ENCODE peak calls at places on chromosomes 5 and 9, in seven cellular contexts. One of them, this sample, is unnamed.

GRCh38 chr5:168790037-168790635 is 211.0 kb upstream of the PANK3 start:
- DNase-seq in AG04449: no peak
- DNase-seq in upper lobe of right lung: no peak
- DNase-seq in mesothelial cell of epicardium: no peak
- DNase-seq in epithelial cell of esophagus: no peak
- DNase-seq in BJ: no peak
- DNase-seq in dorsolateral prefrontal cortex: no peak
- DNase-seq in this sample: no peak

GRCh38 chr9:133684461-133685361 is 48.5 kb downstream of the DBH start:
- DNase-seq in BJ: no peak
- DNase-seq in epithelial cell of esophagus: no peak
- DNase-seq in dorsolateral prefrontal cortex: no peak
- DNase-seq in upper lobe of right lung: no peak
- DNase-seq in AG04449: no peak
- DNase-seq in mesothelial cell of epicardium: no peak
- DNase-seq in this sample: no peak

GRCh38 chr9:88641471-88642240 is 106.7 kb downstream of the NXNL2 start:
- DNase-seq in BJ: no peak
- DNase-seq in mesothelial cell of epicardium: no peak
- DNase-seq in epithelial cell of esophagus: no peak
- DNase-seq in dorsolateral prefrontal cortex: no peak
- DNase-seq in AG04449: no peak
- DNase-seq in upper lobe of right lung: no peak
- DNase-seq in this sample: no peak

GRCh38 chr5:73796164-73797141 is 170.5 kb downstream of the ARHGEF28 start:
- DNase-seq in epithelial cell of esophagus: peak; percentile 95
- DNase-seq in BJ: peak; percentile 89
- DNase-seq in AG04449: peak; percentile 94
- DNase-seq in dorsolateral prefrontal cortex: no peak
- DNase-seq in mesothelial cell of epicardium: peak; percentile 29
- DNase-seq in upper lobe of right lung: peak; percentile 64
- DNase-seq in this sample: peak; percentile 18

GRCh38 chr5:38672059-38672791 is 115.8 kb upstream of the LIFR start:
- DNase-seq in AG04449: peak; percentile 77
- DNase-seq in mesothelial cell of epicardium: no peak
- DNase-seq in BJ: no peak
- DNase-seq in upper lobe of right lung: no peak
- DNase-seq in epithelial cell of esophagus: peak; percentile 47
- DNase-seq in dorsolateral prefrontal cortex: no peak
- DNase-seq in this sample: no peak

GRCh38 chr9:130128782-130129424 is 43.3 kb upstream of the NCS1 start:
- DNase-seq in epithelial cell of esophagus: peak; percentile 64
- DNase-seq in mesothelial cell of epicardium: no peak
- DNase-seq in BJ: peak; percentile 77
- DNase-seq in AG04449: peak; percentile 85
- DNase-seq in dorsolateral prefrontal cortex: no peak
- DNase-seq in upper lobe of right lung: peak; percentile 72
- DNase-seq in this sample: peak; percentile 77

GRCh38 chr5:103075442-103075841 is 44.5 kb downstream of the GIN1 start:
- DNase-seq in dorsolateral prefrontal cortex: no peak
- DNase-seq in upper lobe of right lung: no peak
- DNase-seq in epithelial cell of esophagus: no peak
- DNase-seq in AG04449: no peak
- DNase-seq in BJ: no peak
- DNase-seq in mesothelial cell of epicardium: no peak
- DNase-seq in this sample: no peak

GRCh38 chr9:137269231-137269772 is 8.2 kb upstream of the TOR4A start:
- DNase-seq in dorsolateral prefrontal cortex: no peak
- DNase-seq in mesothelial cell of epicardium: no peak
- DNase-seq in epithelial cell of esophagus: peak; percentile 36
- DNase-seq in BJ: peak; percentile 51
- DNase-seq in upper lobe of right lung: peak; percentile 89
- DNase-seq in AG04449: no peak
- DNase-seq in this sample: peak; percentile 66

GRCh38 chr9:91844656-91845291 is 105.3 kb downstream of the ROR2 start:
- DNase-seq in upper lobe of right lung: no peak
- DNase-seq in BJ: no peak
- DNase-seq in AG04449: no peak
- DNase-seq in dorsolateral prefrontal cortex: no peak
- DNase-seq in mesothelial cell of epicardium: no peak
- DNase-seq in epithelial cell of esophagus: no peak
- DNase-seq in this sample: no peak

GRCh38 chr9:70355801-70356200 is 58.7 kb downstream of the KLF9 start:
- DNase-seq in mesothelial cell of epicardium: no peak
- DNase-seq in AG04449: no peak
- DNase-seq in dorsolateral prefrontal cortex: no peak
- DNase-seq in epithelial cell of esophagus: no peak
- DNase-seq in BJ: no peak
- DNase-seq in upper lobe of right lung: no peak
- DNase-seq in this sample: no peak

GRCh38 chr5:167952278-167952990 is 339.0 kb upstream of the WWC1 start:
- DNase-seq in epithelial cell of esophagus: no peak
- DNase-seq in dorsolateral prefrontal cortex: no peak
- DNase-seq in mesothelial cell of epicardium: no peak
- DNase-seq in upper lobe of right lung: no peak
- DNase-seq in BJ: no peak
- DNase-seq in AG04449: no peak
- DNase-seq in this sample: no peak

GRCh38 chr5:82217917-82218316 is 60.2 kb downstream of the RPS23 start:
- DNase-seq in AG04449: no peak
- DNase-seq in mesothelial cell of epicardium: no peak
- DNase-seq in upper lobe of right lung: no peak
- DNase-seq in epithelial cell of esophagus: no peak
- DNase-seq in BJ: no peak
- DNase-seq in dorsolateral prefrontal cortex: no peak
- DNase-seq in this sample: no peak

GRCh38 chr5:98624145-98624880 is 149.2 kb upstream of the RGMB start:
- DNase-seq in AG04449: no peak
- DNase-seq in upper lobe of right lung: no peak
- DNase-seq in BJ: no peak
- DNase-seq in dorsolateral prefrontal cortex: no peak
- DNase-seq in epithelial cell of esophagus: peak; percentile 2
- DNase-seq in mesothelial cell of epicardium: no peak
- DNase-seq in this sample: no peak

DNA sequence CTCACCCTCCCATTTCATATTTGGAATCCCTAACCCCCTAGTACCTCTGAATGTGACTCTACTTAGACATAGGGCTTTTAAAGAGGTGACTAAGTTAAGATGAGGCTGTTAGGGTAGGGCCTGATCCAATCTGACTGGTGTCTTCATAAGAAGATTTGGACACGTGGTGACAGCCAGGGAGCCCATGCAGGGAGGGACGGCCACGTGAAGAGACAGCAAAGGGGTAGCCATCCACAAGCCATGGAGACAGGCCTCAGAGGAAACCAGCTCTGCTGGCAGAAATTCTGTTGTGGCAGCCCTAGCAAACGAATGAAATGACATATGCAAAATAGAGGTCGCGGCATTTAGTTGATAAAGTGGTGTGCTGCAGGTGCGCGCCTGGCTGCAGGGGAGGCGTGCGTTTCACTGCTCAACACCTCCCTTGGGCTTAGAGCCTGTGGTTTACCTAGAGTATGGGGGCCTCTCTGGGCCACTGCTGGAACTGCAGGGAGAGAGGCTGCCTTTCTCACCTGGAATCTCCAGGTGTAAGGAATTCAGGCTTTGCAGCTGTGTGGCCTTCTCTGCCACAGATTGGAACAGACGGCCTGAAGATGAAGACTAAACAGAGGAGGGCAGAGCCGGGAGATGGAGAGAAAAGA is 7.1 kb upstream of the AFAP1L1 start:
- DNase-seq in mesothelial cell of epicardium: no peak
- DNase-seq in dorsolateral prefrontal cortex: no peak
- DNase-seq in BJ: no peak
- DNase-seq in upper lobe of right lung: no peak
- DNase-seq in AG04449: no peak
- DNase-seq in epithelial cell of esophagus: peak; percentile 81
- DNase-seq in this sample: no peak
- TF ChIP-seq CTCF in mesothelial cell of epicardium: peak; percentile 32
- TF ChIP-seq CTCF in dorsolateral prefrontal cortex: peak; percentile 28
- TF ChIP-seq CTCF in BJ: peak; percentile 40
- TF ChIP-seq CTCF in upper lobe of right lung: peak; percentile 50
- TF ChIP-seq CTCF in AG04449: peak; percentile 20
- TF ChIP-seq CTCF in epithelial cell of esophagus: peak; percentile 94
- TF ChIP-seq CTCF in this sample: no peak

GRCh38 chr9:1927546-1927945 is 87.6 kb upstream of the SMARCA2 start:
- DNase-seq in AG04449: no peak
- DNase-seq in upper lobe of right lung: no peak
- DNase-seq in dorsolateral prefrontal cortex: no peak
- DNase-seq in BJ: no peak
- DNase-seq in mesothelial cell of epicardium: no peak
- DNase-seq in epithelial cell of esophagus: no peak
- DNase-seq in this sample: no peak

DNA sequence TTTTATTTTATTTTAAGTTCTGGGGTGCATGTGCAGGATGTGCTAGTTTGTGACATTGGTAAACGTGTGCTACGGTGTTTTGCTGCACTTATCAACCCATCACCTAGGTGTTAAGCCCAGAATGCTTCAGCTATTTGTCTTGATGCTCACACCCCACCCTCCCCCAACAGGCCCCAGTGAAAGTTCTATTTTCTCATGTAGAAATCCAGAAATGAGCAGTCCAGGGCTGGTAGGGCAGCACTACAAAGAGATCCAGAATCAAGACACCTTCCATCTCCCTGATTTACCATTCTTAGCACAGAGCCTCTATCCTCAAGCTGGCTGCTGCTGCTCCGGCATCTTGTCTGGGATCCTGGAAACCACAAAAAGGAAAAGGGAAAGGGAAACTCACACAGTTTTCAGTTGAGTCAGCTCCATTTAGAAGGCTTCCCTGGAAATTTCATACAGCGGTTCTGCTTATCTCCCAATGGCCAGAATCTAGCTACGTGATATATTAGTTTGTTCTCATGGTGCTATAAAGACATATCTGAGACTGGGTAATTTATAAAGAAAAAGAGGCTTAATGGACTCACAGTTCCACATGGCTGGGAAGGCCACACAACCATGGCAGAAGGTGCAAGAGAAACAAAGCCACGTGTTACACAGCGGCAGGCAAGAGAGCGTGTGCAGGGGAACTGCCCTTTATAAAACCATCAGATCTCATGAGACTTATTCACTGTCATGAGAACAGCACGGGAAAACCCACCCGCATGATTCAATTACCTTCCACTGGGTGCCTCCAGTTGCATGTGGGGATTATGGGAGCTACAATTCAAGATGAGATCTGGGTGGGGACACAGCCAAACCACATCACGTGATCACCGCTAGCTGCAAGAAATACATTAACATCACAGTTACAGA is 85.2 kb upstream of the SMARCA2 start:
- DNase-seq in upper lobe of right lung: no peak
- DNase-seq in epithelial cell of esophagus: no peak
- DNase-seq in AG04449: no peak
- DNase-seq in BJ: no peak
- DNase-seq in mesothelial cell of epicardium: no peak
- DNase-seq in dorsolateral prefrontal cortex: no peak
- DNase-seq in this sample: no peak
- TF ChIP-seq CTCF in upper lobe of right lung: no peak
- TF ChIP-seq CTCF in epithelial cell of esophagus: no peak
- TF ChIP-seq CTCF in AG04449: no peak
- TF ChIP-seq CTCF in BJ: no peak
- TF ChIP-seq CTCF in mesothelial cell of epicardium: no peak
- TF ChIP-seq CTCF in dorsolateral prefrontal cortex: no peak
- TF ChIP-seq CTCF in this sample: no peak

DNA sequence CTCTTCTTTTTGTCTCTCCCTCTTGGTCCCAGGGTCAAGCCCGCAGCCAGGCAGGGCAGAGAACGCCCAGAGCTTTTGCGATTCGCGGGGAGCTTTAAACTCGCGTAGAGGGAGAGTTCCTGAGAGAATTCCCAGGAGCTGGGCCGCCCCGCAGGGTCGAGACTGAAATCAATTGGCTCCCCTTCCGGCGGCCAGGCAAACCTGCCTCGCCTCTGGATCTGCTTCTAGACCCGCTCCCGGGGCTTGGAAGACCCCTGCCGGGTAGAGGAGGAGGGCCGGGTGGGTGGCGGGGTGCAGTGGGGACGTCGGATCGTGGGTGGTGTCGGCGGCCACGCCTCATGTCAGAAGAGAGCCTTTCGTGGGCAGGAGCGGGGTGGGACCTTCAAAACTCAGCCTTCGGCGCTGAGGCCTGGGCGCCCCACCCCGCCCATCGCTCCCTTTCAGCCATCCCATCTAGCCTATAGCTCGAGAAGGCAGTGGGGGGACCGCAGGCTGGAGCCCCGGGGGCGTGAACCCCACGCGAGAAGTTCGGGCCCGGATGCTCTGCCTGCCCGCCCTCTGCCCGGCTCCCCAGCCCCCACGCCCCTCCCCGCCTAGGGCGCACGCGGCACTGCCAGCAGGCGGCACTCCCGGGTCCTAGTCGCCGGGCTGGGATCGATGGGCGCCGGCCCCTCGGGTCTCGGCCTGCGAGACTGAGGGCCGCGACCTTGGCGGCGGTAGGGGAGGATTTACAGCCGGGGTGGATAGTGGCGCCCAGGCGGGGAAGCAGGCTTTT is 6.1 kb downstream of the PRDM6 start:
- DNase-seq in BJ: no peak
- DNase-seq in mesothelial cell of epicardium: no peak
- DNase-seq in dorsolateral prefrontal cortex: no peak
- DNase-seq in upper lobe of right lung: no peak
- DNase-seq in epithelial cell of esophagus: no peak
- DNase-seq in AG04449: no peak
- DNase-seq in this sample: peak; percentile 26
- TF ChIP-seq CTCF in BJ: no peak
- TF ChIP-seq CTCF in mesothelial cell of epicardium: peak; percentile 22
- TF ChIP-seq CTCF in dorsolateral prefrontal cortex: no peak
- TF ChIP-seq CTCF in upper lobe of right lung: peak; percentile 21
- TF ChIP-seq CTCF in epithelial cell of esophagus: no peak
- TF ChIP-seq CTCF in AG04449: no peak
- TF ChIP-seq CTCF in this sample: no peak

GRCh38 chr5:160675988-160676387 is 176.0 kb downstream of the ATP10B start:
- DNase-seq in AG04449: no peak
- DNase-seq in BJ: no peak
- DNase-seq in upper lobe of right lung: no peak
- DNase-seq in dorsolateral prefrontal cortex: no peak
- DNase-seq in epithelial cell of esophagus: no peak
- DNase-seq in mesothelial cell of epicardium: no peak
- DNase-seq in this sample: peak; percentile 21
- TF ChIP-seq CTCF in AG04449: no peak
- TF ChIP-seq CTCF in BJ: no peak
- TF ChIP-seq CTCF in upper lobe of right lung: no peak
- TF ChIP-seq CTCF in dorsolateral prefrontal cortex: peak; percentile 22
- TF ChIP-seq CTCF in epithelial cell of esophagus: no peak
- TF ChIP-seq CTCF in mesothelial cell of epicardium: no peak
- TF ChIP-seq CTCF in this sample: peak; percentile 16

DNA sequence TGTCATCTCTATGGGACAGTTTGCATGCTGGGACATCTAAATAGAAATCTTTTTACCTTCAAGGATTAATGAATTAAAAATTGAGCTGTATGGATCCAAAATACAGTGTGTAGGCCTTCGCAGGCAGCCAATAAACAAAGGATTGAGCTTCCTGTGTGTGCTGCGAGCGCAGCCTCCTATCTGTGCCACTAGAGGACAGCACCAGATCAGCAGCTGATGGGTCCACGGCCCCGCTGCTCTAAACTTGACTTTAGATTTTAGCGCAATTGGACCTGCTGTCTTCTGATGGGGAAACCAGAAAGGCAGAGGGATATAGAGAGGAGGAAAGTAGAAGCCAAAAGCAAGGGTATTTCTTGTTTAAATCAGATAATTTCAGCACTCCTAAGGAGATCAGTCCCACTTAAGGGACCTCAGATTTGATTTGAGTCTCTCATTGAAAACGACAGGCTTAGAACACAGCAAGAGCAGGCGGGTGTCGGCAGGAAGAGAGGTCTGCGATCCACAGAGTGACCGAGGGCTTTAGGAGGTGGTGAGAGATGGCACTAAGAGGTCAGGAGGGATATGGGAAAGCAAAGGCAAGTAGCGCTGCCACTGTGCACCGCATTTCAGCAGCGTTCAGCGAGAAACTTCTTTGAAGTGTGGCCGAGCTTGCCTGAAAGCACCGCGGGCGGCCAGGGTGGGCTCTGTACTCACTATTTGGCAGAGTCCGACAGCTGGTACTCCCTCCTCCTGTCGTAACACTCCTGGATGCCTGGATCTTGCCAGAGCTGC is 214.3 kb downstream of the GNA14 start:
- DNase-seq in upper lobe of right lung: peak; percentile 76
- DNase-seq in BJ: no peak
- DNase-seq in epithelial cell of esophagus: peak; percentile 73
- DNase-seq in dorsolateral prefrontal cortex: peak; percentile 69
- DNase-seq in mesothelial cell of epicardium: peak; percentile 38
- DNase-seq in AG04449: no peak
- DNase-seq in this sample: peak; percentile 79
- TF ChIP-seq CTCF in upper lobe of right lung: peak; percentile 94
- TF ChIP-seq CTCF in BJ: peak; percentile 100
- TF ChIP-seq CTCF in epithelial cell of esophagus: peak; percentile 100
- TF ChIP-seq CTCF in dorsolateral prefrontal cortex: peak; percentile 97
- TF ChIP-seq CTCF in mesothelial cell of epicardium: peak; percentile 72
- TF ChIP-seq CTCF in AG04449: peak; percentile 98
- TF ChIP-seq CTCF in this sample: peak; percentile 74